ENCODE peak calls at places on chromosomes 2 and 18, in seven cellular contexts. L is neuronal stem cell, F is H9, R is mesendoderm, Y is mesenchymal stem cell, G is trophoblast cell, C is H1. I is an unnamed sample.

GRCh38 chr2:191478754-191479679 is 198.9 kb upstream of the NABP1 start:
- DNase-seq in L (peak), F (no peak), R (peak), Y (no peak), G (no peak), C (no peak), I (peak)

GRCh38 chr2:26552641-26553040 is 74.7 kb upstream of the OTOF start:
- DNase-seq in L (no peak), F (no peak), R (no peak), Y (no peak), G (no peak), C (no peak), I (no peak)

GRCh38 chr2:32128636-32129035 is 37.0 kb upstream of the SLC30A6 start:
- DNase-seq in L (no peak), F (no peak), R (peak), Y (no peak), G (peak), C (no peak), I (no peak)

GRCh38 chr2:99833802-99834201 is 308.6 kb downstream of the AFF3 start:
- DNase-seq in L (no peak), F (no peak), R (no peak), Y (no peak), G (no peak), C (no peak), I (no peak)

GRCh38 chr2:217685255-217685605 is 317.6 kb downstream of the TNS1 start:
- DNase-seq in L (no peak), F (no peak), R (peak), Y (peak), G (peak), C (no peak), I (peak)

GRCh38 chr18:45197526-45197970 is 417.7 kb upstream of the SLC14A2 start:
- DNase-seq in L (no peak), F (no peak), R (no peak), Y (peak), G (no peak), C (no peak), I (peak)

GRCh38 chr2:217910875-217911212 is 92.0 kb downstream of the TNS1 start:
- DNase-seq in L (no peak), F (no peak), R (no peak), Y (no peak), G (no peak), C (no peak), I (no peak)

GRCh38 chr18:63604791-63605567 is 17.8 kb downstream of the SERPINB13 start:
- DNase-seq in L (no peak), F (no peak), R (no peak), Y (no peak), G (peak), C (no peak), I (peak)

GRCh38 chr2:26913599-26914285 is 56.7 kb upstream of the MAPRE3 start:
- DNase-seq in L (no peak), F (no peak), R (peak), Y (peak), G (no peak), C (no peak), I (peak)

GRCh38 chr2:233835230-233836186 is 18.8 kb downstream of the HJURP start:
- DNase-seq in L (no peak), F (no peak), R (no peak), Y (no peak), G (no peak), C (no peak), I (no peak)

GRCh38 chr2:239285071-239285931 is 115.5 kb downstream of the HDAC4 start:
- DNase-seq in L (no peak), F (no peak), R (no peak), Y (peak), G (no peak), C (no peak), I (no peak)

GRCh38 chr2:85851253-85851955 is 37.4 kb downstream of the ST3GAL5 start:
- DNase-seq in L (no peak), F (no peak), R (no peak), Y (no peak), G (peak), C (no peak), I (no peak)

GRCh38 chr2:203225423-203226039 is 13.3 kb upstream of the CYP20A1 start:
- DNase-seq in L (no peak), F (no peak), R (peak), Y (peak), G (peak), C (peak), I (peak)

GRCh38 chr2:19687260-19687659 is 214.5 kb downstream of the TTC32 start:
- DNase-seq in L (no peak), F (peak), R (no peak), Y (no peak), G (no peak), C (no peak), I (peak)

GRCh38 chr2:162477011-162477410 is 133.1 kb downstream of the GCA start:
- DNase-seq in L (no peak), F (no peak), R (peak), Y (no peak), G (peak), C (no peak), I (no peak)

GRCh38 chr2:120512321-120512710 is 166.4 kb downstream of the INHBB start:
- DNase-seq in L (no peak), F (no peak), R (no peak), Y (no peak), G (no peak), C (no peak), I (no peak)

GRCh38 chr18:58645398-58645797 is 16.5 kb upstream of the ALPK2 start:
- DNase-seq in L (no peak), F (no peak), R (no peak), Y (no peak), G (no peak), C (no peak), I (peak)

GRCh38 chr18:46474487-46475366 is 182.3 kb downstream of the LOXHD1 start:
- DNase-seq in L (no peak), F (no peak), R (no peak), Y (no peak), G (no peak), C (no peak), I (no peak)

GRCh38 chr2:195037072-195037471 is 620.0 kb upstream of the SLC39A10 start:
- DNase-seq in L (no peak), F (no peak), R (no peak), Y (no peak), G (no peak), C (no peak), I (no peak)

GRCh38 chr2:95049961-95050360 is 24.5 kb downstream of the MAL start:
- DNase-seq in L (no peak), F (no peak), R (no peak), Y (no peak), G (no peak), C (no peak), I (no peak)
- H3K4ac ChIP-seq in L (no peak), F (no peak), R (no peak), Y (no peak), G (no peak), C (no peak), I (no peak)

DNA sequence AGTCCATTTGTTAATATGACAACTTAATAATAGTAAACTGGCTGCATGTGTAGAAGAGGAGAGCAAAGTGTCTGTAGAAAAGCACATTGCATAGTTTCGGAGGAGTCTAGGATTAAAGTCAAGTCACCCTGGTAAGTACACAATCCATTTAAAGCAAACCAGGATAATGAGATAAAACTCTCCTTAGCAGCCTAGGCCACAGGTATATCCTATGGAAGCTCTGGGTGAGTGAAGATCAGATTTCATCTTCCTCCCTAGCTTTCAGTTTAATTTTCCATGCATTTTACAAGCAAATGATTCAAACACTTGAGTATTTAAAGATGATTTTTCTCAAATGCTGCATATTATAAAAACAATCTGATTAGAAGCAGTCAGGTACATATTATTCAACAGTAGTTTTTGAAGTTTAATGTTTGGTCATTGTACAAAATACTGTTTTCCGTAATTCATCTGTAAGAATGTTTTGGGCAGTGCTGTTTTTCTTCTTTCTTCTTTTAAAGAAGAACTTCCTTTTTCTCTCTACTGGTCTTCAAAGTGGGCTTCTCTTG is 10.2 kb downstream of the CERS6 start:
- DNase-seq in L (no peak), F (no peak), R (no peak), Y (no peak), G (no peak), C (no peak), I (no peak)
- H3K4ac ChIP-seq in L (no peak), F (no peak), R (no peak), Y (no peak), G (no peak), C (no peak), I (no peak)

GRCh38 chr2:151354807-151355206 is 2.6 kb upstream of the TNFAIP6 start:
- DNase-seq in L (no peak), F (no peak), R (no peak), Y (no peak), G (no peak), C (no peak), I (no peak)
- H3K4ac ChIP-seq in L (no peak), F (no peak), R (no peak), Y (no peak), G (no peak), C (no peak), I (no peak)

DNA sequence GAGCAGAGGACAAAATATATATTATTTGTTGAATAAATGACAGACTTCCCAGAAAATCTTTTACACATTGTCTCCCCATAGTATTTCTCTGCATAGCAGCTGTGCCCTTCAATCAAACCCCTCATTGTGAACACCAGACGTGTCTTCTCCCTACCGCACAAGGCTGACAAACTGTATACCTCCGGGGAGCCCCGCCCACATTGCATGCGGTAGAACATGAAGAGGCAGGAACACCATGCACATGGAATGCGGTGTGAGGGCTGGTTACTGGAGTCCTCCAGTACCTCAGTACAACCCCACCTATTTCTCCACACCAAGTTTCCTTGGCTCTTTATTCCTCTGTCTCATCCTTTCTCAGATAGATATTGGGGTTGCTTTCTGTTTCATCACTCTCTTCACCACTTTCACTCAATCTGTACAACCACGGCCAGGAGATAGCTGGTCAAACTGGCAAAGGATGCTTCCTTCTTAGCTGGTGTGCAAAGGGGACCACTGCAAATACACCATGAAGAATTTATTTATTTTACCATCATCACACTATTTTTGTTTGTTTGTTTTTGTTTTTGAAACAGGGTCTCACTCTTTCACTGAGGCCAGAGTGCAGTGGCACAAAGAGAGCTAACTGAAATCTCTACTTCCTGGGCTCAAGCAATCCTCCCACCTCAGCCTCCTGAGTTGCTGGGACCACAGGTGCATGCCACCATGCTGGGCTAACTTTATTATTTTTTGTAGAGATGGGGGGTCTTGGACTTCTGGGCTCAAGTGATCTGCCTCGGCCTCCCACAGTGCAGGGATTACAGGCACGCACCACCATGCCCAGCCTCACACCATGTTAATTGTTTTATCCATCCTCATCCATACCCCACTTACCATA is 2.3 kb upstream of the NBAS start:
- DNase-seq in L (no peak), F (no peak), R (no peak), Y (no peak), G (no peak), C (no peak), I (no peak)
- H3K4ac ChIP-seq in L (no peak), F (no peak), R (no peak), Y (no peak), G (no peak), C (no peak), I (no peak)